ENCODE peak calls at places on chromosomes 13 and 19, in six cellular contexts. One of them, this sample, is unnamed.
A peak's percentile ranks its signal among the peaks of the same experiment; 100 is the strongest.

GRCh38 chr19:51448011-51448744 is 10.1 kb downstream of the SIGLEC8 start:
- DNase-seq in T-helper 1 cell: no peak
- DNase-seq in neural crest cell: no peak
- DNase-seq in GM12865: peak; percentile 12
- DNase-seq in NCI-H1105 treated with DMSO at 0.1 percent for 48 hours: no peak
- DNase-seq in activated CD8-positive, alpha-beta memory T cell treated with anti-CD3 and anti-CD28 coated beads for 1 hour: no peak
- DNase-seq in this sample: peak; percentile 49

GRCh38 chr13:24506698-24507335 is 5.8 kb downstream of the PARP4 start:
- DNase-seq in NCI-H1105 treated with DMSO at 0.1 percent for 48 hours: no peak
- DNase-seq in neural crest cell: no peak
- DNase-seq in T-helper 1 cell: no peak
- DNase-seq in activated CD8-positive, alpha-beta memory T cell treated with anti-CD3 and anti-CD28 coated beads for 1 hour: no peak
- DNase-seq in GM12865: no peak
- DNase-seq in this sample: no peak

GRCh38 chr13:67283602-67284001 is 53.5 kb upstream of the PCDH9 start:
- DNase-seq in neural crest cell: no peak
- DNase-seq in activated CD8-positive, alpha-beta memory T cell treated with anti-CD3 and anti-CD28 coated beads for 1 hour: no peak
- DNase-seq in NCI-H1105 treated with DMSO at 0.1 percent for 48 hours: no peak
- DNase-seq in T-helper 1 cell: no peak
- DNase-seq in GM12865: no peak
- DNase-seq in this sample: no peak

GRCh38 chr19:39082167-39082566 is 2.0 kb upstream of the ACP7 start:
- DNase-seq in GM12865: no peak
- DNase-seq in activated CD8-positive, alpha-beta memory T cell treated with anti-CD3 and anti-CD28 coated beads for 1 hour: no peak
- DNase-seq in NCI-H1105 treated with DMSO at 0.1 percent for 48 hours: no peak
- DNase-seq in T-helper 1 cell: no peak
- DNase-seq in neural crest cell: no peak
- DNase-seq in this sample: no peak

GRCh38 chr19:18278521-18279265 is 2.7 kb downstream of the JUND start:
- DNase-seq in activated CD8-positive, alpha-beta memory T cell treated with anti-CD3 and anti-CD28 coated beads for 1 hour: no peak
- DNase-seq in neural crest cell: no peak
- DNase-seq in NCI-H1105 treated with DMSO at 0.1 percent for 48 hours: no peak
- DNase-seq in T-helper 1 cell: peak; percentile 47
- DNase-seq in GM12865: peak; percentile 26
- DNase-seq in this sample: no peak

GRCh38 chr19:47781590-47782318 is 3.3 kb downstream of the SELENOW start:
- DNase-seq in T-helper 1 cell: no peak
- DNase-seq in neural crest cell: no peak
- DNase-seq in activated CD8-positive, alpha-beta memory T cell treated with anti-CD3 and anti-CD28 coated beads for 1 hour: no peak
- DNase-seq in GM12865: no peak
- DNase-seq in NCI-H1105 treated with DMSO at 0.1 percent for 48 hours: no peak
- DNase-seq in this sample: no peak

GRCh38 chr19:16581145-16581970 is 9.1 kb upstream of the SLC35E1 start:
- DNase-seq in NCI-H1105 treated with DMSO at 0.1 percent for 48 hours: no peak
- DNase-seq in T-helper 1 cell: no peak
- DNase-seq in activated CD8-positive, alpha-beta memory T cell treated with anti-CD3 and anti-CD28 coated beads for 1 hour: no peak
- DNase-seq in neural crest cell: no peak
- DNase-seq in GM12865: peak; percentile 70
- DNase-seq in this sample: no peak

GRCh38 chr19:7993560-7993959 is 11.9 kb downstream of the ELAVL1 start:
- DNase-seq in T-helper 1 cell: no peak
- DNase-seq in neural crest cell: no peak
- DNase-seq in activated CD8-positive, alpha-beta memory T cell treated with anti-CD3 and anti-CD28 coated beads for 1 hour: no peak
- DNase-seq in GM12865: no peak
- DNase-seq in NCI-H1105 treated with DMSO at 0.1 percent for 48 hours: no peak
- DNase-seq in this sample: no peak

GRCh38 chr19:1453525-1454371 is 3.8 kb downstream of the APC2 start:
- DNase-seq in T-helper 1 cell: no peak
- DNase-seq in NCI-H1105 treated with DMSO at 0.1 percent for 48 hours: no peak
- DNase-seq in neural crest cell: no peak
- DNase-seq in GM12865: no peak
- DNase-seq in activated CD8-positive, alpha-beta memory T cell treated with anti-CD3 and anti-CD28 coated beads for 1 hour: no peak
- DNase-seq in this sample: no peak

GRCh38 chr19:35279985-35280821 is 2.1 kb upstream of the HAMP start:
- DNase-seq in neural crest cell: no peak
- DNase-seq in NCI-H1105 treated with DMSO at 0.1 percent for 48 hours: no peak
- DNase-seq in activated CD8-positive, alpha-beta memory T cell treated with anti-CD3 and anti-CD28 coated beads for 1 hour: no peak
- DNase-seq in T-helper 1 cell: no peak
- DNase-seq in GM12865: peak; percentile 31
- DNase-seq in this sample: no peak

GRCh38 chr19:34715357-34715756 is 18.7 kb upstream of the ZNF181 start:
- DNase-seq in activated CD8-positive, alpha-beta memory T cell treated with anti-CD3 and anti-CD28 coated beads for 1 hour: no peak
- DNase-seq in GM12865: no peak
- DNase-seq in T-helper 1 cell: no peak
- DNase-seq in neural crest cell: no peak
- DNase-seq in NCI-H1105 treated with DMSO at 0.1 percent for 48 hours: no peak
- DNase-seq in this sample: no peak

GRCh38 chr13:41976491-41976890 is 15.6 kb upstream of the VWA8 start:
- DNase-seq in T-helper 1 cell: no peak
- DNase-seq in neural crest cell: no peak
- DNase-seq in NCI-H1105 treated with DMSO at 0.1 percent for 48 hours: no peak
- DNase-seq in GM12865: no peak
- DNase-seq in activated CD8-positive, alpha-beta memory T cell treated with anti-CD3 and anti-CD28 coated beads for 1 hour: no peak
- DNase-seq in this sample: no peak

GRCh38 chr19:38792250-38793111 is 3.5 kb downstream of the LGALS7B start:
- DNase-seq in GM12865: peak; percentile 55
- DNase-seq in neural crest cell: no peak
- DNase-seq in activated CD8-positive, alpha-beta memory T cell treated with anti-CD3 and anti-CD28 coated beads for 1 hour: peak; percentile 14
- DNase-seq in T-helper 1 cell: no peak
- DNase-seq in NCI-H1105 treated with DMSO at 0.1 percent for 48 hours: no peak
- DNase-seq in this sample: peak; percentile 24

GRCh38 chr19:13149628-13150186 is 468 bp downstream of the STX10 start:
- DNase-seq in activated CD8-positive, alpha-beta memory T cell treated with anti-CD3 and anti-CD28 coated beads for 1 hour: peak; percentile 15
- DNase-seq in neural crest cell: peak; percentile 36
- DNase-seq in T-helper 1 cell: no peak
- DNase-seq in NCI-H1105 treated with DMSO at 0.1 percent for 48 hours: peak; percentile 54
- DNase-seq in GM12865: peak; percentile 55
- DNase-seq in this sample: no peak

GRCh38 chr19:21604941-21605548 is 99.6 kb downstream of the ZNF429 start:
- DNase-seq in neural crest cell: no peak
- DNase-seq in GM12865: no peak
- DNase-seq in NCI-H1105 treated with DMSO at 0.1 percent for 48 hours: peak; percentile 54
- DNase-seq in activated CD8-positive, alpha-beta memory T cell treated with anti-CD3 and anti-CD28 coated beads for 1 hour: no peak
- DNase-seq in T-helper 1 cell: no peak
- DNase-seq in this sample: no peak

GRCh38 chr13:84662503-84662902 is 780.2 kb upstream of the SLITRK1 start:
- DNase-seq in activated CD8-positive, alpha-beta memory T cell treated with anti-CD3 and anti-CD28 coated beads for 1 hour: no peak
- DNase-seq in T-helper 1 cell: no peak
- DNase-seq in neural crest cell: no peak
- DNase-seq in NCI-H1105 treated with DMSO at 0.1 percent for 48 hours: no peak
- DNase-seq in GM12865: peak; percentile 18
- DNase-seq in this sample: no peak

GRCh38 chr19:7242601-7243258 is 51.5 kb downstream of the INSR start:
- DNase-seq in T-helper 1 cell: no peak
- DNase-seq in neural crest cell: no peak
- DNase-seq in activated CD8-positive, alpha-beta memory T cell treated with anti-CD3 and anti-CD28 coated beads for 1 hour: no peak
- DNase-seq in GM12865: peak; percentile 87
- DNase-seq in NCI-H1105 treated with DMSO at 0.1 percent for 48 hours: no peak
- DNase-seq in this sample: no peak

GRCh38 chr13:24624801-24625231 is 55.4 kb upstream of the ATP12A start:
- DNase-seq in activated CD8-positive, alpha-beta memory T cell treated with anti-CD3 and anti-CD28 coated beads for 1 hour: no peak
- DNase-seq in neural crest cell: no peak
- DNase-seq in GM12865: no peak
- DNase-seq in T-helper 1 cell: no peak
- DNase-seq in NCI-H1105 treated with DMSO at 0.1 percent for 48 hours: no peak
- DNase-seq in this sample: no peak

GRCh38 chr19:40240332-40240731 is 13.8 kb upstream of the CCNP start:
- DNase-seq in neural crest cell: no peak
- DNase-seq in NCI-H1105 treated with DMSO at 0.1 percent for 48 hours: no peak
- DNase-seq in T-helper 1 cell: no peak
- DNase-seq in GM12865: no peak
- DNase-seq in activated CD8-positive, alpha-beta memory T cell treated with anti-CD3 and anti-CD28 coated beads for 1 hour: no peak
- DNase-seq in this sample: no peak

This sample was measured in stimulated activated CD4-positive, alpha-beta T cell treated with anti-CD3 and anti-CD28 coated beads, Interleukin-12 subunit alpha, Interleukin-12 subunit beta, amount 100 ng/mL, for 48 hours.